ENCODE peak calls at places on chromosomes 13 and 19, in ten cellular contexts. One of them, this sample, is unnamed.

GRCh38 chr13:43100667-43101066 is 77.3 kb downstream of the DNAJC15 start:
- DNase-seq in fibroblast of mammary gland: no peak
- DNase-seq in WERI-Rb-1: no peak
- DNase-seq in pancreas: no peak
- DNase-seq in astrocyte of the spinal cord: no peak
- DNase-seq in K562: no peak
- DNase-seq in OCI-LY7: no peak
- DNase-seq in fibroblast of pulmonary artery: no peak
- DNase-seq in fibroblast of villous mesenchyme: no peak
- DNase-seq in epithelial cell of proximal tubule: no peak
- DNase-seq in this sample: no peak

GRCh38 chr19:38709119-38709518 is 35.2 kb downstream of the CAPN12 start:
- DNase-seq in pancreas: no peak
- DNase-seq in epithelial cell of proximal tubule: no peak
- DNase-seq in OCI-LY7: no peak
- DNase-seq in astrocyte of the spinal cord: no peak
- DNase-seq in K562: no peak
- DNase-seq in fibroblast of mammary gland: no peak
- DNase-seq in fibroblast of pulmonary artery: no peak
- DNase-seq in WERI-Rb-1: no peak
- DNase-seq in fibroblast of villous mesenchyme: no peak
- DNase-seq in this sample: no peak

GRCh38 chr19:35442091-35442490 is 6.0 kb upstream of the FFAR2 start:
- DNase-seq in WERI-Rb-1: peak
- DNase-seq in K562: no peak
- DNase-seq in astrocyte of the spinal cord: no peak
- DNase-seq in fibroblast of villous mesenchyme: no peak
- DNase-seq in fibroblast of mammary gland: no peak
- DNase-seq in epithelial cell of proximal tubule: no peak
- DNase-seq in fibroblast of pulmonary artery: no peak
- DNase-seq in OCI-LY7: no peak
- DNase-seq in pancreas: no peak
- DNase-seq in this sample: no peak

GRCh38 chr19:31350033-31350692 is 927 bp upstream of the TSHZ3 start:
- DNase-seq in pancreas: no peak
- DNase-seq in fibroblast of villous mesenchyme: peak
- DNase-seq in K562: no peak
- DNase-seq in astrocyte of the spinal cord: peak
- DNase-seq in OCI-LY7: no peak
- DNase-seq in WERI-Rb-1: peak
- DNase-seq in epithelial cell of proximal tubule: no peak
- DNase-seq in fibroblast of pulmonary artery: peak
- DNase-seq in fibroblast of mammary gland: no peak
- DNase-seq in this sample: no peak

GRCh38 chr19:45159204-45159970 is 1.4 kb downstream of the NKPD1 start:
- DNase-seq in K562: no peak
- DNase-seq in fibroblast of pulmonary artery: no peak
- DNase-seq in fibroblast of mammary gland: no peak
- DNase-seq in astrocyte of the spinal cord: no peak
- DNase-seq in WERI-Rb-1: peak
- DNase-seq in OCI-LY7: no peak
- DNase-seq in fibroblast of villous mesenchyme: no peak
- DNase-seq in pancreas: no peak
- DNase-seq in epithelial cell of proximal tubule: no peak
- DNase-seq in this sample: no peak

GRCh38 chr19:8023371-8023770 is 17.9 kb upstream of the ELAVL1 start:
- DNase-seq in epithelial cell of proximal tubule: no peak
- DNase-seq in astrocyte of the spinal cord: no peak
- DNase-seq in WERI-Rb-1: no peak
- DNase-seq in K562: no peak
- DNase-seq in fibroblast of villous mesenchyme: peak
- DNase-seq in pancreas: no peak
- DNase-seq in fibroblast of pulmonary artery: no peak
- DNase-seq in fibroblast of mammary gland: no peak
- DNase-seq in OCI-LY7: no peak
- DNase-seq in this sample: no peak

GRCh38 chr19:23772668-23773063 is 14.0 kb upstream of the ZNF681 start:
- DNase-seq in WERI-Rb-1: no peak
- DNase-seq in fibroblast of pulmonary artery: no peak
- DNase-seq in K562: no peak
- DNase-seq in epithelial cell of proximal tubule: no peak
- DNase-seq in OCI-LY7: no peak
- DNase-seq in pancreas: no peak
- DNase-seq in fibroblast of mammary gland: no peak
- DNase-seq in fibroblast of villous mesenchyme: no peak
- DNase-seq in astrocyte of the spinal cord: no peak
- DNase-seq in this sample: no peak

GRCh38 chr13:43285891-43286602 is 262.7 kb downstream of the DNAJC15 start:
- DNase-seq in epithelial cell of proximal tubule: no peak
- DNase-seq in fibroblast of pulmonary artery: no peak
- DNase-seq in WERI-Rb-1: no peak
- DNase-seq in fibroblast of villous mesenchyme: no peak
- DNase-seq in pancreas: no peak
- DNase-seq in OCI-LY7: no peak
- DNase-seq in K562: no peak
- DNase-seq in astrocyte of the spinal cord: peak
- DNase-seq in fibroblast of mammary gland: peak
- DNase-seq in this sample: no peak

GRCh38 chr19:3970313-3970807 is 539 bp downstream of the DAPK3 start:
- DNase-seq in fibroblast of villous mesenchyme: no peak
- DNase-seq in WERI-Rb-1: no peak
- DNase-seq in epithelial cell of proximal tubule: no peak
- DNase-seq in fibroblast of pulmonary artery: no peak
- DNase-seq in pancreas: no peak
- DNase-seq in K562: no peak
- DNase-seq in astrocyte of the spinal cord: no peak
- DNase-seq in OCI-LY7: no peak
- DNase-seq in fibroblast of mammary gland: no peak
- DNase-seq in this sample: no peak

GRCh38 chr13:38954844-38955243 is 35.8 kb downstream of the STOML3 start:
- DNase-seq in astrocyte of the spinal cord: no peak
- DNase-seq in pancreas: no peak
- DNase-seq in K562: peak
- DNase-seq in fibroblast of pulmonary artery: no peak
- DNase-seq in fibroblast of villous mesenchyme: no peak
- DNase-seq in fibroblast of mammary gland: no peak
- DNase-seq in OCI-LY7: no peak
- DNase-seq in WERI-Rb-1: no peak
- DNase-seq in epithelial cell of proximal tubule: no peak
- DNase-seq in this sample: no peak

GRCh38 chr19:40363128-40363527 is 14.6 kb downstream of the PLD3 start:
- DNase-seq in WERI-Rb-1: no peak
- DNase-seq in epithelial cell of proximal tubule: no peak
- DNase-seq in OCI-LY7: no peak
- DNase-seq in K562: peak
- DNase-seq in astrocyte of the spinal cord: no peak
- DNase-seq in pancreas: no peak
- DNase-seq in fibroblast of villous mesenchyme: peak
- DNase-seq in fibroblast of pulmonary artery: no peak
- DNase-seq in fibroblast of mammary gland: no peak
- DNase-seq in this sample: no peak

GRCh38 chr13:44267966-44268365 is 105.7 kb upstream of the SERP2 start:
- DNase-seq in K562: no peak
- DNase-seq in OCI-LY7: no peak
- DNase-seq in pancreas: no peak
- DNase-seq in epithelial cell of proximal tubule: peak
- DNase-seq in fibroblast of mammary gland: peak
- DNase-seq in fibroblast of villous mesenchyme: peak
- DNase-seq in astrocyte of the spinal cord: peak
- DNase-seq in WERI-Rb-1: no peak
- DNase-seq in fibroblast of pulmonary artery: peak
- DNase-seq in this sample: peak

GRCh38 chr19:21848706-21849105 is 12.7 kb upstream of the ZNF43 start:
- DNase-seq in astrocyte of the spinal cord: no peak
- DNase-seq in WERI-Rb-1: no peak
- DNase-seq in K562: no peak
- DNase-seq in fibroblast of pulmonary artery: peak
- DNase-seq in epithelial cell of proximal tubule: peak
- DNase-seq in fibroblast of villous mesenchyme: no peak
- DNase-seq in fibroblast of mammary gland: no peak
- DNase-seq in OCI-LY7: no peak
- DNase-seq in pancreas: no peak
- DNase-seq in this sample: peak

GRCh38 chr13:35549481-35549880 is 73.0 kb upstream of the MAB21L1 start:
- DNase-seq in OCI-LY7: no peak
- DNase-seq in pancreas: no peak
- DNase-seq in astrocyte of the spinal cord: peak
- DNase-seq in fibroblast of mammary gland: peak
- DNase-seq in epithelial cell of proximal tubule: peak
- DNase-seq in fibroblast of pulmonary artery: peak
- DNase-seq in K562: no peak
- DNase-seq in WERI-Rb-1: no peak
- DNase-seq in fibroblast of villous mesenchyme: peak
- DNase-seq in this sample: peak

GRCh38 chr19:2044709-2045500 is 6.1 kb downstream of the MKNK2 start:
- DNase-seq in fibroblast of villous mesenchyme: no peak
- DNase-seq in K562: no peak
- DNase-seq in fibroblast of mammary gland: no peak
- DNase-seq in astrocyte of the spinal cord: no peak
- DNase-seq in pancreas: peak
- DNase-seq in WERI-Rb-1: no peak
- DNase-seq in fibroblast of pulmonary artery: no peak
- DNase-seq in epithelial cell of proximal tubule: no peak
- DNase-seq in OCI-LY7: no peak
- DNase-seq in this sample: no peak

GRCh38 chr19:40723661-40724254 is 6.8 kb downstream of the ITPKC start:
- DNase-seq in fibroblast of mammary gland: no peak
- DNase-seq in OCI-LY7: no peak
- DNase-seq in K562: no peak
- DNase-seq in fibroblast of pulmonary artery: no peak
- DNase-seq in pancreas: no peak
- DNase-seq in WERI-Rb-1: no peak
- DNase-seq in fibroblast of villous mesenchyme: no peak
- DNase-seq in astrocyte of the spinal cord: no peak
- DNase-seq in epithelial cell of proximal tubule: no peak
- DNase-seq in this sample: no peak

GRCh38 chr13:62302341-62302740 is 886.7 kb upstream of the PCDH20 start:
- DNase-seq in fibroblast of villous mesenchyme: no peak
- DNase-seq in fibroblast of pulmonary artery: no peak
- DNase-seq in WERI-Rb-1: no peak
- DNase-seq in epithelial cell of proximal tubule: no peak
- DNase-seq in pancreas: no peak
- DNase-seq in astrocyte of the spinal cord: no peak
- DNase-seq in OCI-LY7: no peak
- DNase-seq in K562: no peak
- DNase-seq in fibroblast of mammary gland: no peak
- DNase-seq in this sample: no peak

GRCh38 chr13:23159205-23159586 is 21.6 kb upstream of the SGCG start:
- DNase-seq in OCI-LY7: no peak
- DNase-seq in K562: no peak
- DNase-seq in astrocyte of the spinal cord: no peak
- DNase-seq in epithelial cell of proximal tubule: no peak
- DNase-seq in fibroblast of villous mesenchyme: peak
- DNase-seq in fibroblast of mammary gland: peak
- DNase-seq in WERI-Rb-1: peak
- DNase-seq in fibroblast of pulmonary artery: peak
- DNase-seq in pancreas: no peak
- DNase-seq in this sample: no peak
- TF ChIP-seq CTCF in OCI-LY7: no peak
- TF ChIP-seq CTCF in K562: peak
- TF ChIP-seq CTCF in astrocyte of the spinal cord: peak
- TF ChIP-seq CTCF in epithelial cell of proximal tubule: peak
- TF ChIP-seq CTCF in fibroblast of villous mesenchyme: peak
- TF ChIP-seq CTCF in fibroblast of mammary gland: peak
- TF ChIP-seq CTCF in WERI-Rb-1: peak
- TF ChIP-seq CTCF in fibroblast of pulmonary artery: peak
- TF ChIP-seq CTCF in pancreas: no peak
- TF ChIP-seq CTCF in this sample: peak

GRCh38 chr19:18789422-18789832 is 1.7 kb downstream of the COMP start:
- DNase-seq in pancreas: no peak
- DNase-seq in K562: no peak
- DNase-seq in fibroblast of pulmonary artery: no peak
- DNase-seq in fibroblast of villous mesenchyme: no peak
- DNase-seq in epithelial cell of proximal tubule: no peak
- DNase-seq in fibroblast of mammary gland: no peak
- DNase-seq in WERI-Rb-1: no peak
- DNase-seq in OCI-LY7: no peak
- DNase-seq in astrocyte of the spinal cord: no peak
- DNase-seq in this sample: no peak
- H3K4me3 ChIP-seq in pancreas: no peak
- H3K4me3 ChIP-seq in K562: no peak
- H3K4me3 ChIP-seq in fibroblast of pulmonary artery: no peak
- H3K4me3 ChIP-seq in fibroblast of villous mesenchyme: no peak
- H3K4me3 ChIP-seq in epithelial cell of proximal tubule: no peak
- H3K4me3 ChIP-seq in fibroblast of mammary gland: no peak
- H3K4me3 ChIP-seq in WERI-Rb-1: peak
- H3K4me3 ChIP-seq in OCI-LY7: no peak
- H3K4me3 ChIP-seq in astrocyte of the spinal cord: no peak
- H3K4me3 ChIP-seq in this sample: no peak

GRCh38 chr19:19663292-19664120 is at the start of gene ATP13A1:
- DNase-seq in fibroblast of pulmonary artery: peak
- DNase-seq in astrocyte of the spinal cord: peak
- DNase-seq in pancreas: peak
- DNase-seq in fibroblast of villous mesenchyme: peak
- DNase-seq in epithelial cell of proximal tubule: peak
- DNase-seq in WERI-Rb-1: peak
- DNase-seq in OCI-LY7: peak
- DNase-seq in fibroblast of mammary gland: peak
- DNase-seq in K562: peak
- DNase-seq in this sample: peak
- TF ChIP-seq CTCF in fibroblast of pulmonary artery: no peak
- TF ChIP-seq CTCF in astrocyte of the spinal cord: peak
- TF ChIP-seq CTCF in pancreas: no peak
- TF ChIP-seq CTCF in fibroblast of villous mesenchyme: no peak
- TF ChIP-seq CTCF in epithelial cell of proximal tubule: no peak
- TF ChIP-seq CTCF in WERI-Rb-1: no peak
- TF ChIP-seq CTCF in OCI-LY7: peak
- TF ChIP-seq CTCF in fibroblast of mammary gland: no peak
- TF ChIP-seq CTCF in K562: no peak
- TF ChIP-seq CTCF in this sample: no peak

DNA sequence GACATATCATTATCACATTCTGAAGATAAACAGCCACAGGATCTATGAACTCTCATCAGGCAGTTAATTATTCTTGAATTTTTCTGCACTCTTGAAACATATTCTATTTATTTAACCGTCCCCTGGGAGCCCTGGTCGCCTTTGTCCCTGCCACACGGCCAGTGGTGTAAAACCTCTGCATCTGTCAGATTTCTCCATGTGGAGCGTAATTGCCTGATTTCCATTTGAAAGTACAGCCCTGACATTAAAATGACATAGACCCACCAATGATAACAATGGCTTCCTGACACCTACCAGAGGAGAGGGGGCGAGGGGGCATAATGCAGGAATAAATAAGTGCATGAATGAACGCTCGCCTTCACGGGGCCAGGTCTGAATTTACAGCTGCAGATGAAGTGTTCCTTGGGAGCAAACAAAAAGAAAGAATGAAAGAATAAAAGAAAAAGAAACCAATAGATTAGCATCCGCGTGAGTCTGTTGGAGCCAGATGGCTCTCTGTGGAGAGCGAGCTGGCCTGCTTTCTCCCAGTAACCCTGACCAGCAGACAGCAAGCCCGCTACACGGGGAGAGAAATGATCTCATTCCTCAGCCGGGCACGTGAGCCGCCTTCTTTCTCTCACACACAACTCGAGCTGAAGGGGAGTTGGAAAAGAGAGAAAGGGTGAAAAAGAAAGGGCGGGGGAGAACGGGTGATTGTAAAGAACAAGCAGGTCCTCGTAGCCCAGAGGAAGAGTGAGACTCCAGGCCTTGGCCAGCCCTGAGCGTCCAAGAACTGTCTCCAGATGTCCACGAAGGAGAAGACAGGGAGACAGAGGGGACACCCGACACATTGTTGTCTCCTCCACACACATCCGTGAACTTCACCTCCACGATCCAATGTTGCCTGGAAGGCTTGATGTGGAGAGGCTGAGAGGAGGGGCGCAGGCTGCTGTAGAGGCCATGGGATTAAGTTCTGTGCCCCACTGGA is 81.2 kb downstream of the RNASEH2B start:
- DNase-seq in astrocyte of the spinal cord: peak
- DNase-seq in OCI-LY7: no peak
- DNase-seq in fibroblast of villous mesenchyme: peak
- DNase-seq in fibroblast of mammary gland: peak
- DNase-seq in pancreas: no peak
- DNase-seq in fibroblast of pulmonary artery: peak
- DNase-seq in WERI-Rb-1: peak
- DNase-seq in K562: peak
- DNase-seq in epithelial cell of proximal tubule: no peak
- DNase-seq in this sample: peak
- H3K4me3 ChIP-seq in astrocyte of the spinal cord: peak
- H3K4me3 ChIP-seq in OCI-LY7: no peak
- H3K4me3 ChIP-seq in fibroblast of villous mesenchyme: no peak
- H3K4me3 ChIP-seq in fibroblast of mammary gland: no peak
- H3K4me3 ChIP-seq in pancreas: no peak
- H3K4me3 ChIP-seq in fibroblast of pulmonary artery: peak
- H3K4me3 ChIP-seq in WERI-Rb-1: no peak
- H3K4me3 ChIP-seq in K562: no peak
- H3K4me3 ChIP-seq in epithelial cell of proximal tubule: no peak
- H3K4me3 ChIP-seq in this sample: peak

This sample was measured in retinal pigment epithelial cell.